ENCODE peak calls at places on chromosomes 16 and 17, in four cellular contexts. E is GM04504, M is T1000, O is hepatocyte. Y is an unnamed sample.

GRCh38 chr17:69523252-69523861 is 108.9 kb downstream of the MAP2K6 start:
- DNase-seq in M (peak; percentile 29), E (no peak), O (peak; percentile 63), Y (peak; percentile 25)

GRCh38 chr16:89375021-89375420 is 115.3 kb downstream of the ANKRD11 start:
- DNase-seq in O (no peak), E (no peak), M (no peak), Y (no peak)

GRCh38 chr17:80858301-80859003 is 133.2 kb upstream of the CHMP6 start:
- DNase-seq in M (no peak), E (no peak), O (no peak), Y (no peak)

GRCh38 chr17:18129041-18129502 is 20.5 kb downstream of the MYO15A start:
- DNase-seq in O (no peak), E (no peak), M (no peak), Y (peak; percentile 53)

GRCh38 chr16:27690604-27691003 is 140.7 kb downstream of the KATNIP start:
- DNase-seq in M (no peak), E (no peak), O (peak; percentile 30), Y (no peak)

GRCh38 chr17:40303706-40304450 is 5.1 kb upstream of the RARA start:
- DNase-seq in E (peak; percentile 68), M (no peak), O (peak; percentile 74), Y (peak; percentile 70)

GRCh38 chr16:3578610-3579551 is 1.7 kb upstream of the NLRC3 start:
- DNase-seq in M (no peak), E (no peak), O (no peak), Y (peak; percentile 11)

GRCh38 chr16:24507959-24508358 is 31.4 kb upstream of the RBBP6 start:
- DNase-seq in M (no peak), O (no peak), E (no peak), Y (no peak)

GRCh38 chr16:10993649-10994048 is 49.3 kb downstream of the CLEC16A start:
- DNase-seq in O (no peak), M (no peak), E (no peak), Y (no peak)

GRCh38 chr17:76864024-76864423 is 4.2 kb upstream of the MGAT5B start:
- DNase-seq in O (no peak), M (no peak), E (no peak), Y (no peak)

GRCh38 chr16:24508614-24509013 is 30.8 kb upstream of the RBBP6 start:
- DNase-seq in E (peak; percentile 56), O (peak; percentile 11), M (no peak), Y (peak; percentile 52)

GRCh38 chr16:75733305-75734141 is 7.2 kb upstream of the CPHXL start:
- DNase-seq in O (peak; percentile 34), M (no peak), E (peak; percentile 43), Y (peak; percentile 41)

GRCh38 chr16:19522369-19523159 is 666 bp upstream of the GDE1 start:
- DNase-seq in M (no peak), O (no peak), E (no peak), Y (no peak)

GRCh38 chr17:72259977-72260376 is 139.2 kb downstream of the SOX9 start:
- DNase-seq in M (no peak), E (no peak), O (no peak), Y (no peak)